ENCODE peak calls at places on chromosome 12, in seven cellular contexts. D, F, Z, G, K, S and Q are unnamed samples.

GRCh38 chr12:26297386-26298070 is 102.2 kb downstream of the SSPN start:
- DNase-seq in S (no peak), F (no peak), Z (no peak), D (no peak), K (no peak), G (no peak), Q (no peak)

GRCh38 chr12:121175383-121176119 is 34.4 kb upstream of the P2RX4 start:
- DNase-seq in F (no peak), D (no peak), S (peak), K (no peak), Z (peak), G (no peak), Q (no peak)

GRCh38 chr12:57240069-57240921 is 10.7 kb downstream of the STAC3 start:
- DNase-seq in S (peak), D (no peak), K (peak), Z (peak), G (peak), F (peak), Q (peak)

GRCh38 chr12:13595536-13596450 is 385.6 kb downstream of the GRIN2B start:
- DNase-seq in D (no peak), Z (no peak), F (no peak), G (no peak), S (no peak), K (peak), Q (peak)

GRCh38 chr12:65529771-65530435 is 251.4 kb downstream of the MSRB3 start:
- DNase-seq in S (no peak), F (no peak), K (no peak), D (no peak), G (no peak), Z (peak), Q (no peak)

GRCh38 chr12:130559806-130560205 is 156.3 kb downstream of the RIMBP2 start:
- DNase-seq in S (no peak), G (no peak), D (no peak), F (no peak), Z (no peak), K (no peak), Q (no peak)

GRCh38 chr12:43758247-43758727 is 303 bp downstream of the PUS7L start:
- DNase-seq in Z (no peak), G (peak), D (peak), F (peak), K (no peak), S (peak), Q (peak)

GRCh38 chr12:84704851-84705250 is 207.7 kb downstream of the SLC6A15 start:
- DNase-seq in K (no peak), F (no peak), S (no peak), D (peak), G (no peak), Z (no peak), Q (no peak)

GRCh38 chr12:96233941-96234461 is 39.8 kb downstream of the ELK3 start:
- DNase-seq in S (no peak), K (no peak), F (peak), Z (no peak), D (no peak), G (no peak), Q (no peak)

GRCh38 chr12:132623072-132623869 is 4.7 kb downstream of the P2RX2 start:
- DNase-seq in S (peak), D (no peak), G (no peak), F (no peak), K (no peak), Z (no peak), Q (no peak)

GRCh38 chr12:123963829-123964228 is 8.8 kb downstream of the CCDC92 start:
- DNase-seq in S (no peak), G (no peak), D (no peak), F (no peak), Z (no peak), K (no peak), Q (no peak)

GRCh38 chr12:18320036-18320617 is 58.8 kb downstream of the PIK3C2G start:
- DNase-seq in F (peak), S (peak), D (peak), K (peak), Z (peak), G (no peak), Q (peak)

GRCh38 chr12:113099764-113100163 is 35.8 kb downstream of the RASAL1 start:
- DNase-seq in K (no peak), G (no peak), Z (no peak), S (no peak), F (no peak), D (no peak), Q (no peak)

GRCh38 chr12:124928095-124928911 is 13.9 kb upstream of the UBC start:
- DNase-seq in D (no peak), S (peak), G (no peak), Z (no peak), F (peak), K (peak), Q (no peak)

GRCh38 chr12:107760207-107760816 is 625 bp downstream of the PRDM4 start:
- DNase-seq in S (no peak), D (peak), K (peak), G (peak), Z (peak), F (peak), Q (peak)

GRCh38 chr12:16076553-16076952 is 165.4 kb downstream of the DERA start:
- DNase-seq in G (no peak), F (peak), S (no peak), D (peak), Z (peak), K (peak), Q (peak)

GRCh38 chr12:12079291-12079690 is 8.6 kb downstream of the BCL2L14 start:
- DNase-seq in D (no peak), S (no peak), Z (peak), F (peak), G (no peak), K (no peak), Q (peak)

GRCh38 chr12:2641209-2641608 is 153.6 kb upstream of the FKBP4 start:
- DNase-seq in K (peak), D (no peak), G (peak), F (peak), Z (no peak), S (no peak), Q (peak)

GRCh38 chr12:102061096-102061555 is 665 bp downstream of the WASHC3 start:
- DNase-seq in F (peak), S (peak), G (no peak), K (no peak), D (no peak), Z (peak), Q (no peak)

DNA sequence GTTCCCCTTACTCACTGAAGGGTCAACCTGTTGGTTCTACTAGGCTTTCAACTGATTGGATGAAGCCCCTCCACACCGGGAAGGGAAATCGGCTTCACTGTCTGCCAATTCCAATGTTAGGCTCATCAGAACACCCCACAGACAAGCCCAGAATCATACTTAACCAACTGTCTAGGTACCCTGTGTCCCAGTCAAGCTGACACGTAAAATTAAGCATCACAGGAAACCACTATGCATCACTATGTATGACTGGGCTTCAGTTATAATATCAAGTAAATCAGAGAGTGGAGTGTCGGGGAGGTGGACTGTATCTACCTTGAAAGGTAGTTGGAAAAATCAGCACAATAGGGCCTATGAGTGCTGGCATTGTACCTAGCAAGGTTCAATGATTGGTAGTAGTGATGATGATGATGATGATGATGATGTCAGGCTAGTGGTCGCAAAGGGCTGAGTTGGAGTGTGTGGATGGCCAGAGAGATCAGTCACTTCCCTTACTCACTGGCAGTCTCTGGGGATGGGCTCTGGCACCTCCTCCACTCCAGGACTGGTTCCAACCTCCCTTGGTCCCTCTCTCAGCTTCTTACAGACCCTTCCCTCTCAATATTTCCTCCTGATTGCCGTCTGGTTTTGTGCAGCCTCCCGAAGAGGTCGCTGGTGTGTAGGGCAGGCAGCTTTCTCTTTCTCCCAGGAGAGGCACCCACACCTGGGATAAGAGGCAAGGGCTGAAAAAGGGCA is 3.3 kb upstream of the ATG101 start:
- DNase-seq in Z (no peak), S (no peak), F (peak), K (no peak), D (no peak), G (no peak), Q (no peak)
- H3K23ac ChIP-seq in Z (no peak), S (no peak), F (peak), K (no peak), D (peak), G (no peak), Q (no peak)

DNA sequence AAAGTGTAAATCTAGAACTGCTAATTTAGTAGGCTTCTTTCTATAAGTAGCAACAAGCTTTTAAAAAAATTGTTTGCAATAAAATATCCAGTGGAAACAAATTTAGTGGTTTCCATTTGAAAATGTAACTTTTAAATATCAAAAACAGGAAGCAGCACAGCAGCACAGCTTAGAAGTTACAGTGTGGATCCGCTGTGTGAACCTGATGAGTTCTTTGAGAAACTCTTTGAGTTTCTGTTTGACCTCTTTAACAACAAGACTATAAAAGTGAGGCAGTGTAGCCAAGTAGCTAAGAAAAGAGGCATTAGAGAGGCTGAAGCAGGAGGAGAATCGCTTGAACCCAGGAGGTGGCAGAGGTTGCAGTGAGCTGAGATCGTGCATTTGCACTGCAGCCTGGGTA is 178.3 kb downstream of the NAV3 start:
- DNase-seq in K (no peak), F (no peak), G (no peak), Z (no peak), S (no peak), D (no peak), Q (no peak)
- H3K23ac ChIP-seq in K (no peak), F (no peak), G (no peak), Z (no peak), S (no peak), D (no peak), Q (no peak)

DNA sequence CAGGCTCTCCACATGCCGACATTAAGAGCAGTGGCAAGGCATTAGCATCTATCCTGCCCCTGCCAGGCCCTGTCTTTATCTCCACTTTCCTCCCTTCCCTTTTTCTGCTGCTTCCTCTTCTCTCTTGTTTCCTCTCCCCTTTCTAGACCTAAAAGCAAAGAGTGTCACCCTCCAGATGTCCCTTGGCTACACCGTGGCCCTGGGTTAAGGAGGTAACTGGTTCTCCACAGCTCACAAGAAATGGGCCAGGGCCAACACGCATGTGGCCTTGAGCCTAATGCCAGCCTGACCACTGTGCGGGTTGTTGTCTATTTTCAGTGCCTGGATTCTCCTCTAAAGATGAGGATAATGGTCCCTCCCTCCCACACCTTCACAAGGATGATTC is 41.7 kb upstream of the DDX11 start:
- DNase-seq in F (no peak), K (no peak), D (no peak), S (no peak), G (no peak), Z (no peak), Q (no peak)
- H3K23ac ChIP-seq in F (no peak), K (no peak), D (no peak), S (no peak), G (no peak), Z (no peak), Q (no peak)

GRCh38 chr12:79982371-79983062 is 47.6 kb upstream of the PPP1R12A start:
- DNase-seq in F (no peak), G (no peak), Z (no peak), S (no peak), K (no peak), D (no peak), Q (no peak)

GRCh38 chr12:79983492-79983891 is 48.6 kb upstream of the PPP1R12A start:
- DNase-seq in G (no peak), S (no peak), Z (peak), F (peak), K (no peak), D (no peak), Q (no peak)

GRCh38 chr12:79973774-79974173 is 38.9 kb upstream of the PPP1R12A start:
- DNase-seq in S (no peak), Z (no peak), K (no peak), D (no peak), F (no peak), G (no peak), Q (no peak)

GRCh38 chr12:79975143-79975542 is 40.2 kb upstream of the PPP1R12A start:
- DNase-seq in F (no peak), K (no peak), Z (no peak), G (no peak), D (no peak), S (no peak), Q (no peak)

GRCh38 chr12:79978692-79979091 is 43.8 kb upstream of the PPP1R12A start:
- DNase-seq in F (no peak), S (no peak), G (no peak), K (no peak), D (no peak), Z (no peak), Q (no peak)
- H3K23ac ChIP-seq in F (no peak), S (no peak), G (no peak), K (no peak), D (no peak), Z (no peak), Q (no peak)

DNA sequence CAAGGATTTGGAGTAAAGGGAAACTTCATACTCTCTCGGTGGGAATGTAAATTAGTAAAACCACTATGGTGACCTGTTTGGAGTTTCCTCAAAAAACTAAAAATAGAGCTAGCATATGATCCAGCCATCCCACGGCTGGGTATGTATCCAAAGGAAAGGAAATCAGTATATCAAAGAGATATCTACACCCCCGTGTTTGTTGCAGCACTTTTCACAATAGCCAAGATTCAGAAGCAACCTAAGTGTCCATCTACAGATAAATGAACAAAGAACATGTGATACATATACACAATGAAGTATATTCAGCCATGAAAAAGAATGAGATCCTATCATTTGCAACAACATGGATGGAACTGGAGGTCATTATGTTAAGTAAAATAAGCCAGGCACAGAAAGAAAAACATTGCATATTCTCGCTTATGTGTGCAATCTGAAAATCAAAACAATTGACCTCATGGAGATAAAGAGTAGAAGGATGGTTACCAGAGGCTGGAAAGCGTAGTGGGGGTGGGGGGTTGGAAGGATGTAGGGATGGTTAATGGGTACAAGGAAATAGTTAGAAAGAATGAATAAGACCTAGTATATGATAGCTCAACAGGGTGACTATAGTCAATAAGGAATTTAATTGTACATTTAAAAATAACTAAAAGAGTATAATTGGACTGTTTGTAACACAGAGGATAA is 468.0 kb downstream of the BCAT1 start:
- DNase-seq in G (no peak), Z (peak), K (no peak), F (no peak), D (no peak), S (no peak), Q (no peak)
- H3K23ac ChIP-seq in G (no peak), Z (no peak), K (no peak), F (no peak), D (no peak), S (no peak), Q (no peak)

GRCh38 chr12:98645572-98646067 is 530 bp downstream of the APAF1 start:
- DNase-seq in S (peak), F (no peak), Z (peak), D (peak), K (no peak), G (no peak), Q (peak)
- H3K23ac ChIP-seq in S (no peak), F (peak), Z (peak), D (peak), K (no peak), G (no peak), Q (peak)